ENCODE peak calls at places on chromosomes 4 and X, in four cellular contexts. R is right atrium auricular region, D is lower lobe of right lung, Y is thoracic aorta. P is an unnamed sample.

GRCh38 chrX:149259241-149259640 is 245.9 kb downstream of the IDS start:
- DNase-seq in R (no peak), D (no peak), Y (no peak), P (no peak)

GRCh38 chr4:25951390-25951952 is 37.5 kb downstream of the SMIM20 start:
- DNase-seq in R (no peak), D (no peak), Y (no peak), P (no peak)

GRCh38 chr4:76744253-76744921 is 153.6 kb downstream of the SOWAHB start:
- DNase-seq in R (no peak), D (no peak), Y (no peak), P (no peak)

GRCh38 chr4:73692701-73693100 is 47.7 kb upstream of the CXCL8 start:
- DNase-seq in R (no peak), D (no peak), Y (no peak), P (no peak)

GRCh38 chr4:98527528-98527927 is 130.9 kb downstream of the TSPAN5 start:
- DNase-seq in R (no peak), D (no peak), Y (no peak), P (no peak)

GRCh38 chr4:168496834-168497233 is at the start of gene PALLD:
- DNase-seq in R (no peak), D (peak), Y (no peak), P (no peak)

GRCh38 chr4:47933798-47934197 is 19.4 kb upstream of the NFXL1 start:
- DNase-seq in R (no peak), D (no peak), Y (no peak), P (no peak)

GRCh38 chr4:1984406-1985191 is 24.2 kb downstream of the NELFA start:
- DNase-seq in R (no peak), D (no peak), Y (no peak), P (no peak)

GRCh38 chrX:10549280-10549679 is 71.1 kb downstream of the MID1 start:
- DNase-seq in R (no peak), D (no peak), Y (no peak), P (no peak)

GRCh38 chr4:22534374-22534773 is 18.5 kb upstream of the ADGRA3 start:
- DNase-seq in R (no peak), D (no peak), Y (no peak), P (no peak)

GRCh38 chrX:104270916-104271512 is 16.3 kb upstream of the ESX1 start:
- DNase-seq in R (no peak), D (no peak), Y (no peak), P (peak)

GRCh38 chr4:101958547-101958946 is 168.0 kb downstream of the BANK1 start:
- DNase-seq in R (no peak), D (no peak), Y (no peak), P (no peak)

GRCh38 chrX:28586891-28587635 is at the start of gene IL1RAPL1:
- DNase-seq in R (no peak), D (no peak), Y (no peak), P (no peak)

GRCh38 chrX:2967998-2968909 is 38.1 kb upstream of the ARSH start:
- DNase-seq in R (no peak), D (no peak), Y (no peak), P (no peak)

DNA sequence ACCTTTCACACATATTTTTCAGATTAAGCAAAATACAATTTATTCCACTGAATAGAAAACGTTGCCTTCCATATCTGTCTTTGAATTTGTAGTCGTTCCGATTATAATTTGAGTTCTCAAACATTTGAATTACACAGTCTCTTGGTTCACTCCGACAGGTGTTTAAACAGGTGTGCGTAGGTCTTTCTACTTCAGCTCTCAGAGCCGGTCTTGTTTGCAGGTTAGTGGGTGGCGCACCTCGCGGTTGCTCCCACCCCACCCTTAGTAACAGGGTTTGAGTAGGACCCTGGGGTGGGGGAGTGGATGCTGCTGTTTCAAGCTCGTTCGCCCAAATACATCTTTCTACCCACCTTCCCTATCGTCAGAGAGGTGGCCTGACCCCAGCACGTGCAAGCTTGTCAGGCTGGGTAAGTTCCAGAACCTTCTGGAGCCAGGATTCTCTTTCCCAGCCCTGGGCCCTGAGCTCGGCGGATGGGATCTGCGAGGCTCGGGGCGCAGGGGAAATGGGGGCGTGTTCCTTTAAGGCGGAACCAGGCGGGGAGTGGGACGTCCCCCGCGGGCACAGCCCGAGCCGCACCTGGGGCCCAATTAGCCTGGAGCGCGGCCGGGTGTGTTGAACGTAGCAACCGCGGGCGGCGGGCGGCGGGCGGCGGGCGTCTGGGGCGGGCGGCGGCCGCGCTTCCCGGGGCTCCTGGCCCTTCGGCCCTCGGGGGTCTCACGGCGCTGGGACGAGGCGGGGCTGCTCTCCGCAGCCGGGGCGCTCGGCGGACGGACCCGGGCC is at the start of gene FAM149A:
- DNase-seq in R (no peak), D (peak), Y (no peak), P (peak)
- H3K4me3 ChIP-seq in R (peak), D (peak), Y (peak), P (peak)

GRCh38 chr4:44448548-44449443 is at the start of gene KCTD8:
- DNase-seq in R (peak), D (peak), Y (peak), P (peak)
- TF ChIP-seq CTCF in R (peak), D (peak), Y (peak), P (peak)

GRCh38 chr4:5759236-5760075 is 48.5 kb downstream of the EVC start:
- DNase-seq in R (peak), D (no peak), Y (no peak), P (no peak)
- H3K27ac ChIP-seq in R (no peak), D (no peak), Y (no peak), P (no peak)

GRCh38 chrX:69139516-69139915 is 25.7 kb downstream of the PJA1 start:
- DNase-seq in R (no peak), D (no peak), Y (no peak), P (no peak)

GRCh38 chrX:69136546-69137331 is 28.5 kb downstream of the PJA1 start:
- DNase-seq in R (no peak), D (no peak), Y (no peak), P (no peak)

GRCh38 chrX:69137371-69137881 is 27.8 kb downstream of the PJA1 start:
- DNase-seq in R (no peak), D (no peak), Y (no peak), P (no peak)

GRCh38 chrX:69137911-69138310 is 27.3 kb downstream of the PJA1 start:
- DNase-seq in R (no peak), D (no peak), Y (no peak), P (no peak)

DNA sequence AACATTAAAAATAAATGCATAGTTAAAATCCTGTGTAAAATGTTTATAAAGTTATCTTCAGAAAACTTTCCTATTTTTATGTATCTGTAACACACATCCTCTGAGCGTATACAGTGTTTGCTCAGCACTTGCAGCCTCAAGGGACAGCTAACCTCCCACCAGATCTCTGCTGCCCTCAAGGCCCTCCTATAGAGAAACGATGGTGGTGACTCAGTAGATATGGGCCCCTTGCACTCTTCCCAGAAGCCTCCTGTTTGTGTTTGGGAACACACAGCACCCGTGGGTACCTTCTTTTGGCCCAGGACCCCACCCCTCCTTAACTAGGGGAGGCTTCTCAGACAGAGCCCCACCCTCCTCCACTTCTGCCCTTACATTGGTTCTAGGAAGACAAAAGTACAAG is 26.7 kb downstream of the PJA1 start:
- DNase-seq in R (no peak), D (no peak), Y (no peak), P (no peak)
- H3K4me3 ChIP-seq in R (no peak), D (no peak), Y (no peak), P (no peak)

DNA sequence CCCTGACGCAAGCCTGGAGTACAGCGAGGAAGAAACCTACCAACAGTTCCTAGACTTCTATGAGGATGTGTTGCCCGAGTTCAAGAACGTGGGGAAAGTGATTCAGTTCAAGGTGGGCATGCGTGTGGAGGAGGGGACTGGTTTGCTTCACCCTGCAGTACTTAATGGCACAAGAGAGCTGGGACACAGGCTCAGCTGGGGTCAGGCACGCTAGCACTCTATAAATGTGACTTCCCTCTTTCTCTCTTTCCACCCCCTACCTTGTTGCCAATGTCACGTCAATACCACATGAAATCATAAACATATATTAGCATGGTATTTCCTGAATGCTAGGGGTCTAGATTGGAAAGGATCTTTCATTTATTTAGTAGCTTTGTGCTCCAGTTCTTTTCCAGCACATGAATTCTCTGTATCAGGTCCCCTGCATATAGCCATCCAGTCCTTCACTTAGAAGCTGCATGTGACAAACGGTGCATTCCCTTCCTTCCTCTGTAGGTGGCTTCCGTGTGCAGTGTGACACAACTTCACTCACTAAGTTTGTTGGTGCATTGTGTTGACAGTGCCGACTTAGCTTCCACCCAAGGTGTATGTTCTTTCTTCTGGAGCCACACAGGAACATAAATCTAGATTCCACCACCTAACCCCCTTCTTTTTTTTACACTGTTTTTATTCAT is 25.6 kb downstream of the ZRSR2 start:
- DNase-seq in R (no peak), D (no peak), Y (no peak), P (no peak)
- TF ChIP-seq CTCF in R (peak), D (no peak), Y (no peak), P (no peak)